ENCODE peak calls at places on chromosomes 16 and 17, in four cellular contexts. E is HL-60, K is GM12878, V is K562. S is an unnamed sample.

GRCh38 chr17:70181866-70182265 is 12.5 kb downstream of the KCNJ2 start:
- DNase-seq in E (no peak), K (no peak), V (no peak), S (no peak)

GRCh38 chr17:66580601-66581385 is 254.1 kb upstream of the CACNG5 start:
- DNase-seq in E (no peak), K (no peak), V (peak; percentile 17), S (no peak)

GRCh38 chr17:64679710-64680216 is 17.7 kb upstream of the SMURF2 start:
- DNase-seq in E (no peak), K (no peak), V (no peak), S (no peak)

GRCh38 chr16:25868041-25868600 is 176.4 kb downstream of the HS3ST4 start:
- DNase-seq in E (no peak), K (no peak), V (no peak), S (no peak)

GRCh38 chr16:74743045-74743667 is 31.5 kb downstream of the FA2H start:
- DNase-seq in E (no peak), K (no peak), V (peak; percentile 33), S (no peak)

GRCh38 chr17:50051082-50051576 is 4.8 kb upstream of the ITGA3 start:
- DNase-seq in E (no peak), K (no peak), V (peak; percentile 52), S (no peak)

GRCh38 chr16:56614549-56614991 is 6.2 kb downstream of the MT2A start:
- DNase-seq in E (no peak), K (no peak), V (no peak), S (no peak)

GRCh38 chr16:30335598-30336474 is 19.3 kb downstream of the CD2BP2 start:
- DNase-seq in E (no peak), K (peak; percentile 23), V (no peak), S (no peak)

GRCh38 chr17:27578718-27579085 is 52.3 kb upstream of the LGALS9 start:
- DNase-seq in E (no peak), K (peak; percentile 57), V (peak; percentile 51), S (peak; percentile 65)

GRCh38 chr16:81214745-81215166 is 23.7 kb upstream of the BCO1 start:
- DNase-seq in E (no peak), K (no peak), V (peak; percentile 47), S (no peak)

GRCh38 chr17:77543779-77544178 is 403.0 kb downstream of the SEC14L1 start:
- DNase-seq in E (no peak), K (no peak), V (no peak), S (no peak)

GRCh38 chr16:89873109-89873821 is at the start of gene TCF25:
- DNase-seq in E (peak; percentile 49), K (peak; percentile 43), V (peak; percentile 96), S (peak; percentile 84)

GRCh38 chr17:47633996-47634395 is 15.7 kb upstream of the KPNB1 start:
- DNase-seq in E (no peak), K (no peak), V (no peak), S (no peak)

GRCh38 chr17:40106760-40107265 is 6.4 kb upstream of the NR1D1 start:
- DNase-seq in E (no peak), K (no peak), V (no peak), S (no peak)

GRCh38 chr17:63925615-63926014 is 6.5 kb downstream of the CD79B start:
- DNase-seq in E (no peak), K (no peak), V (no peak), S (no peak)

GRCh38 chr16:1645914-1646525 is 32.1 kb upstream of the JPT2 start:
- DNase-seq in E (peak; percentile 55), K (no peak), V (peak; percentile 60), S (no peak)
- TF ChIP-seq SPI1 in E (no peak), K (no peak), V (no peak), S (no peak)

GRCh38 chr17:19753661-19754463 is 5.8 kb upstream of the ALDH3A1 start:
- DNase-seq in E (no peak), K (no peak), V (no peak), S (no peak)
- TF ChIP-seq POLR2AphosphoS5 in E (no peak), K (no peak), V (no peak), S (no peak)

GRCh38 chr16:67015317-67015731 is 13.6 kb upstream of the CBFB start:
- DNase-seq in E (no peak), K (no peak), V (no peak), S (no peak)
- TF ChIP-seq SPI1 in E (no peak), K (no peak), V (no peak), S (no peak)

DNA sequence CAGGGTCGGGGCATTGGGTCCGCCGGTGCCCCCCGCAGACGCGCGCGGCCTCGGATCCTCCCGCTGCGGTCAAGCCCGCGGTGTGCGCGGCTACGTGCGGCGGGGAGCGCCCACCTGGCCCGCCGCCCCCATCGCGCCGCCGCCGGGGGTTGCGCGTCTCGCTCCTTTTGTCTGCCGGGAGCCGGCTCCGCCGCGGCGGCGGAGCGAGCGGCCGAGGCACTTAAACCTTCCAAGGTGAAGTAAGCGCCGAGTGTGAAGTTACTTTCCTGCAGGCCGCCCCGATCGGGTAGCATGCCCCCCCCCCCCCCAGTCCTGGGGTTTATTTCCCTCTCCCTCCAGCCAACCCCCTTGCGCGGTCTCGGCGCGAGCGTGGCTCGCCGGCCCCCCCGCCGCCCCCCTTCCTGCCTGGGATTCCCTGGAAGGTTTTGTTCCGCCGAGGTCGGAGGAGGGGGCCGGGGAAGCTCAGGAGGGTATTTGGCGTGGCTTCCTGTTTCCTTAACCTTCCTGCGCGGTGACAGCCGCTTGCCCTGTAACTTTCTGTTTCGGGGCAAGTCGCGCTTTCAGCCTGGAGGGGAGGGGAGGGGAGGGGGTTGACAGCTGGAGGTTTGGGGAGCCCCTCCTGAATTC is 56.6 kb upstream of the GSE1 start:
- DNase-seq in E (no peak), K (no peak), V (peak; percentile 75), S (peak; percentile 67)
- TF ChIP-seq POLR2AphosphoS5 in E (no peak), K (no peak), V (peak; percentile 15), S (no peak)

GRCh38 chr16:28309811-28310311 is 17.5 kb downstream of the SBK1 start:
- DNase-seq in E (no peak), K (no peak), V (peak; percentile 22), S (no peak)
- TF ChIP-seq SPI1 in E (no peak), K (no peak), V (no peak), S (no peak)

GRCh38 chr16:64254443-64255367 is 867.2 kb downstream of the CDH11 start:
- DNase-seq in E (no peak), K (no peak), V (no peak), S (no peak)
- TF ChIP-seq POLR2AphosphoS5 in E (no peak), K (no peak), V (no peak), S (no peak)

S was measured in GM12891.